ENCODE peak calls at places on chromosomes 12 and 14, in nine cellular contexts. O is NCI-H1436; B is stimulated activated CD8-positive, alpha-beta memory T cell treated with anti-CD3 and anti-CD28 coated beads, Interleukin-12 subunit alpha, Interleukin-12 subunit beta, amount 100 ng/mL, for 1 hour; I is NB4; V is upper lobe of right lung; E is RCC 7860; Z is left ventricle myocardium inferior; Y is breast epithelium; K is H9. U is an unnamed sample.

GRCh38 chr12:89153341-89153740 is 199.0 kb downstream of the DUSP6 start:
- DNase-seq in I (peak; percentile 37), Z (no peak), V (no peak), K (no peak), E (no peak), Y (no peak), O (no peak), B (no peak), U (no peak)

GRCh38 chr14:59474172-59474571 is 9.0 kb upstream of the GPR135 start:
- DNase-seq in E (no peak), Y (no peak), K (no peak), Z (no peak), O (no peak), I (no peak), V (no peak), B (no peak), U (no peak)

GRCh38 chr14:90795744-90796143 is 20.5 kb downstream of the TTC7B start:
- DNase-seq in Z (no peak), Y (no peak), O (no peak), K (no peak), B (no peak), E (peak; percentile 60), I (peak; percentile 59), V (no peak), U (no peak)

GRCh38 chr12:48001426-48002178 is 2.7 kb downstream of the COL2A1 start:
- DNase-seq in B (no peak), E (no peak), Y (peak; percentile 49), V (no peak), O (no peak), Z (peak; percentile 60), I (peak; percentile 37), K (peak; percentile 87), U (no peak)

GRCh38 chr12:16473610-16474326 is 126.3 kb downstream of the MGST1 start:
- DNase-seq in I (no peak), K (no peak), O (no peak), Y (no peak), B (no peak), Z (no peak), V (no peak), E (no peak), U (no peak)

GRCh38 chr12:122687091-122687490 is 16.1 kb downstream of the HCAR2 start:
- DNase-seq in K (no peak), B (no peak), Z (no peak), O (peak; percentile 1), Y (peak; percentile 62), E (no peak), V (peak; percentile 88), I (no peak), U (no peak)

GRCh38 chr12:49870501-49871262 is 27.8 kb upstream of the BCDIN3D start:
- DNase-seq in O (no peak), V (peak; percentile 41), E (no peak), Y (no peak), I (no peak), B (no peak), K (peak; percentile 21), Z (no peak), U (no peak)

GRCh38 chr12:114691196-114691595 is 7.2 kb upstream of the TBX3 start:
- DNase-seq in V (no peak), B (no peak), Y (no peak), K (no peak), O (no peak), I (no peak), E (no peak), Z (no peak), U (no peak)

GRCh38 chr12:82625523-82625922 is 61.2 kb upstream of the TMTC2 start:
- DNase-seq in I (no peak), B (no peak), Z (no peak), O (no peak), E (no peak), V (no peak), K (no peak), Y (no peak), U (no peak)

GRCh38 chr12:105672576-105672975 is 342.1 kb downstream of the C12orf75 start:
- DNase-seq in K (no peak), B (no peak), E (no peak), Z (peak; percentile 84), Y (no peak), I (no peak), V (peak; percentile 71), O (no peak), U (no peak)

U was measured in NAMALWA.